ENCODE peak calls at places on chromosomes 1 and 21, in six cellular contexts. X is CD4-positive, alpha-beta memory T cell; V is stomach; E is skeletal muscle cell; W is lung microvascular endothelial cell; S is mammary epithelial cell. C is an unnamed sample.

GRCh38 chr1:6033986-6034749 is 11.5 kb upstream of the KCNAB2 start:
- DNase-seq in X (peak), V (peak), E (no peak), W (peak), S (peak), C (peak)

GRCh38 chr1:59076612-59077011 is 220.3 kb upstream of the FGGY start:
- DNase-seq in X (no peak), V (no peak), E (no peak), W (peak), S (no peak), C (no peak)

GRCh38 chr21:14114251-14114650 is 96.5 kb downstream of the LIPI start:
- DNase-seq in X (no peak), V (no peak), E (no peak), W (no peak), S (peak), C (no peak)

GRCh38 chr1:154969741-154970452 is 650 bp downstream of the SHC1 start:
- DNase-seq in X (no peak), V (no peak), E (no peak), W (peak), S (no peak), C (peak)

GRCh38 chr21:38917045-38917774 is 111.5 kb downstream of the ETS2 start:
- DNase-seq in X (no peak), V (peak), E (no peak), W (no peak), S (no peak), C (no peak)

GRCh38 chr1:204725821-204726448 is 40.4 kb upstream of the LRRN2 start:
- DNase-seq in X (no peak), V (no peak), E (no peak), W (no peak), S (peak), C (no peak)

GRCh38 chr1:55146781-55147180 is 68.4 kb downstream of the USP24 start:
- DNase-seq in X (no peak), V (peak), E (no peak), W (no peak), S (no peak), C (no peak)

GRCh38 chr1:228096416-228097332 is 6.5 kb downstream of the C1orf35 start:
- DNase-seq in X (no peak), V (no peak), E (no peak), W (no peak), S (no peak), C (no peak)

GRCh38 chr1:158652721-158653334 is 33.7 kb downstream of the SPTA1 start:
- DNase-seq in X (no peak), V (no peak), E (no peak), W (peak), S (no peak), C (no peak)

GRCh38 chr1:113211467-113211866 is 138.5 kb downstream of the LRIG2 start:
- DNase-seq in X (no peak), V (no peak), E (no peak), W (no peak), S (no peak), C (no peak)

GRCh38 chr1:30371888-30372791 is 351.2 kb downstream of the MATN1 start:
- DNase-seq in X (no peak), V (peak), E (no peak), W (no peak), S (no peak), C (no peak)

GRCh38 chr1:76942549-76942948 is 75.3 kb downstream of the ST6GALNAC5 start:
- DNase-seq in X (no peak), V (no peak), E (peak), W (no peak), S (no peak), C (no peak)

GRCh38 chr1:114322726-114323125 is 169.1 kb upstream of the SYT6 start:
- DNase-seq in X (no peak), V (no peak), E (no peak), W (no peak), S (no peak), C (no peak)

GRCh38 chr1:67274623-67275325 is 32.9 kb upstream of the IL12RB2 start:
- DNase-seq in X (no peak), V (no peak), E (no peak), W (no peak), S (no peak), C (no peak)

GRCh38 chr1:15939181-15940109 is 36.5 kb downstream of the ZBTB17 start:
- DNase-seq in X (no peak), V (peak), E (no peak), W (peak), S (no peak), C (no peak)

GRCh38 chr1:111535256-111536191 is 32.1 kb upstream of the ADORA3 start:
- DNase-seq in X (no peak), V (no peak), E (no peak), W (no peak), S (no peak), C (no peak)

GRCh38 chr21:36699546-36700294 is 805 bp downstream of the SIM2 start:
- DNase-seq in X (no peak), V (no peak), E (no peak), W (no peak), S (no peak), C (no peak)

GRCh38 chr21:33642896-33643657 is 776 bp downstream of the ITSN1 start:
- DNase-seq in X (peak), V (peak), E (no peak), W (peak), S (peak), C (peak)